ENCODE peak calls at places on chromosomes 3 and 15, in eight cellular contexts. V, N, F, A, W, Z, E and Q are unnamed samples.

GRCh38 chr3:122513386-122514122 is 1.2 kb downstream of the KPNA1 start:
- DNase-seq in E (no peak), A (no peak), F (no peak), Z (no peak), V (no peak), W (peak), N (no peak), Q (no peak)

GRCh38 chr3:58306662-58307286 is 454 bp downstream of the HTD2 start:
- DNase-seq in E (peak), V (peak), N (peak), Z (peak), A (peak), W (no peak), F (peak), Q (peak)

GRCh38 chr3:53269888-53270880 is 14.4 kb upstream of the TKT start:
- DNase-seq in Z (peak), F (peak), V (peak), E (peak), A (peak), W (peak), N (peak), Q (peak)

GRCh38 chr3:157142315-157142714 is 17.6 kb downstream of the CCNL1 start:
- DNase-seq in E (no peak), Z (no peak), N (no peak), W (no peak), F (no peak), A (no peak), V (no peak), Q (no peak)

GRCh38 chr15:88015228-88015860 is 241.2 kb downstream of the NTRK3 start:
- DNase-seq in F (peak), V (peak), W (no peak), Z (no peak), A (no peak), N (no peak), E (no peak), Q (peak)

GRCh38 chr15:85785887-85786777 is 8.6 kb downstream of the KLHL25 start:
- DNase-seq in V (peak), Z (peak), W (no peak), E (no peak), N (peak), F (no peak), A (peak), Q (no peak)

GRCh38 chr3:16174389-16174788 is at the start of gene GALNT15:
- DNase-seq in A (peak), W (peak), E (peak), F (peak), Z (no peak), V (peak), N (no peak), Q (peak)

GRCh38 chr15:29319823-29320222 is 50.2 kb upstream of the NSMCE3 start:
- DNase-seq in W (no peak), Z (no peak), A (no peak), N (no peak), F (no peak), V (no peak), E (no peak), Q (no peak)

GRCh38 chr3:42214565-42215283 is 51.3 kb downstream of the CCK start:
- DNase-seq in F (no peak), N (no peak), V (no peak), W (peak), E (no peak), Z (no peak), A (no peak), Q (no peak)

GRCh38 chr3:72494076-72495000 is 353.9 kb downstream of the SHQ1 start:
- DNase-seq in A (no peak), N (no peak), Z (no peak), F (no peak), V (no peak), W (no peak), E (no peak), Q (no peak)

GRCh38 chr15:41556657-41557056 is 2.4 kb upstream of the TYRO3 start:
- DNase-seq in V (no peak), A (no peak), N (no peak), Z (no peak), W (no peak), F (no peak), E (no peak), Q (no peak)

GRCh38 chr15:41559239-41559488 is 152 bp downstream of the TYRO3 start:
- DNase-seq in W (no peak), V (no peak), N (no peak), Z (no peak), F (no peak), E (no peak), A (no peak), Q (no peak)

GRCh38 chr15:41559489-41560177 is 621 bp downstream of the TYRO3 start:
- DNase-seq in E (peak), Z (no peak), A (peak), W (no peak), F (peak), N (no peak), V (no peak), Q (no peak)

GRCh38 chr15:41558400-41559238 is at the start of gene TYRO3:
- DNase-seq in V (peak), N (no peak), W (no peak), E (peak), F (peak), A (peak), Z (peak), Q (peak)

GRCh38 chr15:41557673-41558399 is 1.2 kb upstream of the TYRO3 start:
- DNase-seq in F (peak), V (peak), A (peak), W (peak), E (peak), Z (peak), N (peak), Q (peak)
- TF ChIP-seq CTCF in F (peak), V (peak), A (peak), W (peak), E (peak), Z (peak), N (peak), Q (peak)

DNA sequence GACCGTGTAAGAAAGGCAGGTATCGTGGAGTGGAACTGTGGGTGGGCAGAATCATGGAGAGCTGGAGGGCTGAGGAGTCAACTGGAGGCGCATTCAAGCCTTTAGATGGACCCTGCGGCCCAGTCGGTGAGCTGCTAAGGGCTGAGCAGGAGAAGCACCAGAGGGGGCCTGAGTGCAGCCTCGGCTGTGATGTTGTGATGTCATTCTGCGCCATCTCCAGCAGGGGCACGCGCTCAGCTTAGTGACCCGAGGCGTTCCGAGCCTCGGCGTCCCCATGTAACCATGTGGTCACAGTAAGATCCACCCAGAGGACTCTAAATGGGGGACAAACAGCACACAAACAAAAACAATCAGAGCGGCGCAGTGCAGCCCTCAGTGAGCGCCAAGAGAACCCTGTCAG is 76.8 kb downstream of the VGLL4 start:
- DNase-seq in Z (peak), W (no peak), N (no peak), F (no peak), E (no peak), A (peak), V (no peak), Q (no peak)
- TF ChIP-seq CTCF in Z (no peak), W (no peak), N (no peak), F (no peak), E (no peak), A (no peak), V (no peak), Q (no peak)

GRCh38 chr3:168095611-168096209 is at the start of gene GOLIM4:
- DNase-seq in E (peak), W (peak), N (peak), A (peak), Z (peak), F (peak), V (peak), Q (peak)
- TF ChIP-seq CTCF in E (no peak), W (no peak), N (peak), A (no peak), Z (no peak), F (no peak), V (peak), Q (peak)

GRCh38 chr3:50516048-50516871 is 12.8 kb upstream of the CACNA2D2 start:
- DNase-seq in N (peak), Z (no peak), V (peak), W (no peak), E (peak), A (peak), F (peak), Q (peak)
- TF ChIP-seq CTCF in N (peak), Z (no peak), V (no peak), W (no peak), E (no peak), A (no peak), F (no peak), Q (no peak)

GRCh38 chr3:51100543-51100851 is 284.6 kb upstream of the MANF start:
- DNase-seq in A (no peak), E (no peak), N (no peak), W (no peak), F (no peak), Z (no peak), V (no peak), Q (no peak)

GRCh38 chr3:51099794-51100542 is 285.1 kb upstream of the MANF start:
- DNase-seq in F (no peak), E (no peak), W (peak), N (peak), Z (peak), V (no peak), A (no peak), Q (peak)
- TF ChIP-seq CTCF in F (peak), E (peak), W (peak), N (peak), Z (peak), V (peak), A (peak), Q (peak)